ENCODE peak calls at places on chromosomes 5 and 9, in six cellular contexts. Z is upper lobe of left lung, H is ovary, S is SK-N-SH, W is esophagus muscularis mucosa, R is HepG2. P is an unnamed sample.
A peak's percentile ranks its signal among the peaks of the same experiment; 100 is the strongest.

GRCh38 chr9:94860678-94861588 is 134.4 kb downstream of the AOPEP start:
- DNase-seq in Z (peak; percentile 41), S (no peak), H (no peak), W (no peak), R (no peak), P (no peak)

GRCh38 chr9:7467186-7467585 is 332.4 kb downstream of the DMAC1 start:
- DNase-seq in H (no peak), R (no peak), Z (no peak), W (no peak), S (no peak), P (no peak)

GRCh38 chr9:2413196-2413840 is 208.3 kb upstream of the VLDLR start:
- DNase-seq in W (no peak), S (no peak), H (no peak), R (no peak), Z (no peak), P (no peak)

GRCh38 chr9:81047280-81047679 is 642.1 kb downstream of the TLE1 start:
- DNase-seq in S (no peak), H (no peak), W (no peak), Z (no peak), R (no peak), P (no peak)

GRCh38 chr5:52805614-52806013 is 17.9 kb downstream of the ITGA1 start:
- DNase-seq in W (no peak), H (no peak), Z (no peak), R (no peak), S (no peak), P (no peak)

GRCh38 chr9:30349526-30350513 is 2034.6 kb upstream of the ACO1 start:
- DNase-seq in S (no peak), W (no peak), R (no peak), Z (no peak), H (no peak), P (no peak)

GRCh38 chr9:131078427-131079366 is 17.6 kb upstream of the AIF1L start:
- DNase-seq in R (no peak), H (no peak), S (no peak), Z (no peak), W (no peak), P (no peak)

GRCh38 chr9:33163433-33164137 is 3.6 kb downstream of the B4GALT1 start:
- DNase-seq in R (no peak), Z (no peak), W (no peak), S (no peak), H (peak; percentile 58), P (no peak)

GRCh38 chr5:122908662-122909061 is 63.2 kb downstream of the SNX24 start:
- DNase-seq in H (no peak), W (no peak), R (no peak), S (no peak), Z (peak; percentile 88), P (no peak)

DNA sequence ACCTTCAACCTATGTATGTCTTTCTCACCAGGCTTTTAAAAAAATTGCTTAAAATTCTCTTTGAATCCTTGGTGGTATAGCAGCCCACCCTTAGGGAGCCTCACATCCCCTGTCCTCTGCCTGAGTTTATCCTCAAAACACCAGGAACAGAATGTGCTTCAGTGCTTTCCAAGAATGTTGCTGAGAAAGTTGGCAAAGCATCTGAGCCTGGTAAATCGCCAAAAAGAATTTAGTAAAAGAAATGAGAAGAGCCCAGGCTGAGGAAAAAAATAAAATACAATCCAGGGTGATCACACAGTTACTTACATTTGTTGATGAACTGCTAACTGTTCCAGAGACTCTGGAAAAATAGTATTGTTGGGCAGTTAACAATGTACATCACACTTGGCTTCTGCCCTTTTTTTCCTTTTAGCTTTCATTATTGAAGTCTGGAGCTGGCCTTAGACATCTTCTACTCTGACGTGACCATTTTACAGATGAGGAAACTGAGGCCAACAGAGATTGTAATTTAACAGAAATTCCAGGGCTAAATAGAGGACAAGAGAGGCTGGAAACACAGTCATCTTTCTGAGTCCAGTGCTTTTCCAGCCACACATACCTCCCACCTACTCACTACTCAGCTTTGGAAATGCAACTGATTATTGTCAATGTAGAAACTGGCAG is 86.5 kb upstream of the ALDH1A1 start:
- DNase-seq in H (peak; percentile 42), S (no peak), Z (no peak), R (no peak), W (no peak), P (no peak)
- TF ChIP-seq EP300 in H (peak; percentile 82), S (no peak), Z (no peak), R (no peak), W (peak; percentile 91), P (peak; percentile 86)

GRCh38 chr9:4339783-4340335 is 40.0 kb upstream of the GLIS3 start:
- DNase-seq in R (no peak), Z (no peak), S (no peak), H (no peak), W (no peak), P (no peak)
- H3K4me3 ChIP-seq in R (no peak overlapping the region), Z (no peak overlapping the region), S (no peak overlapping the region), H (no peak overlapping the region), W (no peak overlapping the region), P (no peak overlapping the region)

DNA sequence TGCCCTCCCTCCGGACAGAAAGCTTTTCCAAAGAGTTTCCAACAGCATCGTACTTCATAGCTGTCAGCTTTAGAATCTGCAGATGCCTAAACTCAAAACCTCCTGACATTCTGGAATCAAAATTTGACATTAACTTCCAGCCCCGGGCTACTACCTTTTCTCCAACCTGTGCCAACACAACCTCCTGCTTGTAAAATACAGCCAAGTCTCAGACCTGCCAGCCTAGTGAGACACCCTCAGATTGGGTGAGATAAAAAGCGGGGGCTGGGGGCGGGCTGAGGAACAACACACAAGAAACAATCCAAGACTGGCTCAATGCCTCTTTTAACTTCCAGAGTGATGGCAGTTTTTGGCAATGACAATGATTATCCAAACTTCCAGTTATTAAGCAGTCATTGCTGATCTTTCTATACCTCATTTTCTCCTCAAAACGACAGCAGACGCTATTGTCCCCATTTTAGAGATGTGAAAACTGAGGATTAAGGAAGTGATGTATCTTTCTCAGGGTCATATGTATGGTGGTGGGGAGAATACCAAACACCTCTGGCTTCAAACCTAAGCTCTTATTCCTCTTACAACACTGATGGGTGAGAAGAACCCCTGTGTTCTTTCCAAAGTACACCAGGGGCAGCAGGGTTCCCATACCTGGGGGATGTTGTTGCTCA is 1.2 kb downstream of the TNC start:
- DNase-seq in R (no peak), W (no peak), S (no peak), H (no peak), Z (no peak), P (no peak)
- H3K27ac ChIP-seq in R (no peak overlapping the region), W (peak overlapping the region; percentile 92), S (peak overlapping the region; percentile 92), H (no peak overlapping the region), Z (no peak overlapping the region), P (no peak overlapping the region)

GRCh38 chr5:98500811-98501210 is 272.7 kb upstream of the RGMB start:
- DNase-seq in Z (no peak), W (no peak), S (no peak), H (no peak), R (no peak), P (no peak)
- TF ChIP-seq EP300 in Z (no peak), W (no peak), S (no peak), H (no peak), R (no peak), P (no peak)

GRCh38 chr9:504921-505821 is 290.5 kb downstream of the DOCK8 start:
- DNase-seq in H (peak; percentile 60), R (no peak), Z (no peak), W (no peak), S (peak; percentile 32), P (no peak)

GRCh38 chr9:503881-504852 is 289.5 kb downstream of the DOCK8 start:
- DNase-seq in R (peak; percentile 48), S (peak; percentile 76), Z (peak; percentile 70), H (peak; percentile 84), W (no peak), P (peak; percentile 81)

GRCh38 chr9:503331-503730 is 288.7 kb downstream of the DOCK8 start:
- DNase-seq in Z (no peak), S (no peak), R (no peak), H (no peak), W (no peak), P (no peak)
- H3K4me3 ChIP-seq in Z (peak overlapping the region; percentile 94), S (no peak overlapping the region), R (no peak overlapping the region), H (peak overlapping the region; percentile 49), W (peak overlapping the region; percentile 84), P (peak overlapping the region; percentile 70)

DNA sequence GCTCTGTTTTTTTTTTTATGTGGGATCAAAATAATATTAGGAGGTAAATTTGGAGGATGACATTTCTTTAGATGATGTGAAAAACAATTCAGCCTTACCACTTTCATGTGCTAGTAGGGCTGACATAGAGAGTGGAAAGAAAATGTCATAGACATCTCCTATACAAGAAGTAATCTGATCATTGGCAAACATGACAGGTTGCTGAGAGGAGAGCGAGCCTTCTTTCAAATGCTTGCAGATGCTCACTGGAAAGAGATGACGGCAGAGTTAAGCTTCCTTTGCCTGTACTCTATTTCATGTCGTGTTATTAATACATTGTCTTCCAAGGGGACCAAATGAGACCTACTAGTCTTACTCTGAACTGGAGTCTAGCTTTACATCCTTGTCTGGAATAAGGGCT is 160.1 kb upstream of the DAP start:
- DNase-seq in R (no peak), W (peak; percentile 8), Z (no peak), H (no peak), S (no peak), P (no peak)
- H3K27ac ChIP-seq in R (no peak overlapping the region), W (no peak overlapping the region), Z (no peak overlapping the region), H (no peak overlapping the region), S (no peak overlapping the region), P (no peak overlapping the region)

GRCh38 chr5:159458217-159458711 is 128.0 kb upstream of the IL12B start:
- DNase-seq in S (no peak), W (no peak), R (no peak), Z (no peak), H (no peak), P (no peak)
- TF ChIP-seq EP300 in S (no peak), W (no peak), R (no peak), Z (no peak), H (no peak), P (no peak)

DNA sequence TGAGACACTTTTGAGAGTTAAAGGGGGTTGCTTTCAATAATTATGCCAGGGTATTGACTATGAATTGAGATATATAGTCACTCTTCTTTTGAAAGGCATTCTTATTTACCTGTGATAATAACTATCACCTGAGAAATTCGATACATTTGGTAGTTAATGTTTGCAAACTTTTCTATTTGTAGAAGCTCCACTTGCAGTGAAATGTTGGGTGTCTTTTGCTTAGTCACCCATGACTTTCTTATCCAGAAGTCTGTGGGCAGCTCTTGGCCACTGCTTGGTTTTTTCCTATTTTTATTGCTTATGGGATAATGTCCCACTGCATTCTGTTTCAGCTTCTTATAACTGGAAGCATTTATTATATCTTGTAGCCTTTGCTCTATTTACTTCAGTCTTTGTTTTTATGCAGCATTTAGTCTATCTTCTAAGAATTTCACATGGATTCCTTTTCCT is 3.9 kb downstream of the MACIR start:
- DNase-seq in Z (no peak), R (no peak), S (no peak), W (no peak), H (no peak), P (no peak)
- H3K4me3 ChIP-seq in Z (no peak overlapping the region), R (no peak overlapping the region), S (peak overlapping the region; percentile 79), W (no peak overlapping the region), H (no peak overlapping the region), P (no peak overlapping the region)

P was measured in suprapubic skin.